ENCODE peak calls at places on chromosome 17, in four cellular contexts. F, Q, V and L are unnamed samples.

GRCh38 chr17:6475411-6475810 is 31.2 kb downstream of the PIMREG start:
- DNase-seq in F (no peak), V (no peak), Q (peak), L (no peak)

GRCh38 chr17:74749262-74750038 is 1.0 kb downstream of the NHERF1 start:
- DNase-seq in F (no peak), V (no peak), Q (no peak), L (peak)

GRCh38 chr17:79944821-79945391 is 90.8 kb downstream of the TBC1D16 start:
- DNase-seq in Q (no peak), V (no peak), F (no peak), L (no peak)

GRCh38 chr17:21313320-21313719 is 28.8 kb downstream of the MAP2K3 start:
- DNase-seq in V (no peak), F (no peak), Q (no peak), L (no peak)

GRCh38 chr17:19769946-19770652 is 22.0 kb upstream of the ALDH3A1 start:
- DNase-seq in Q (peak), F (no peak), V (peak), L (peak)

GRCh38 chr17:50013079-50013478 is 18.1 kb upstream of the DLX3 start:
- DNase-seq in F (no peak), Q (no peak), V (no peak), L (no peak)

GRCh38 chr17:44829558-44830358 is at the start of gene GJC1:
- DNase-seq in Q (no peak), V (peak), F (peak), L (peak)

GRCh38 chr17:65167581-65167980 is 30.4 kb downstream of the RGS9 start:
- DNase-seq in V (no peak), F (no peak), Q (no peak), L (no peak)

GRCh38 chr17:61495161-61495857 is 43.1 kb downstream of the TBX4 start:
- DNase-seq in F (no peak), Q (peak), V (no peak), L (peak)

GRCh38 chr17:39196820-39197331 is 593 bp downstream of the CACNB1 start:
- DNase-seq in F (no peak), Q (no peak), V (peak), L (no peak)

GRCh38 chr17:48160177-48160967 is 52.8 kb downstream of the SNX11 start:
- DNase-seq in Q (no peak), F (no peak), V (peak), L (no peak)

GRCh38 chr17:48161127-48161905 is 53.8 kb downstream of the SNX11 start:
- DNase-seq in V (no peak), Q (no peak), F (no peak), L (no peak)

GRCh38 chr17:48163809-48164208 is 56.2 kb downstream of the SNX11 start:
- DNase-seq in V (no peak), F (no peak), Q (no peak), L (no peak)

GRCh38 chr17:48162305-48162934 is 54.9 kb downstream of the SNX11 start:
- DNase-seq in F (no peak), Q (no peak), V (no peak), L (no peak)

GRCh38 chr17:48162946-48163506 is 55.5 kb downstream of the SNX11 start:
- DNase-seq in Q (no peak), V (no peak), F (no peak), L (peak)
- H3K4me3 ChIP-seq in Q (no peak), V (no peak), F (no peak), L (no peak)

DNA sequence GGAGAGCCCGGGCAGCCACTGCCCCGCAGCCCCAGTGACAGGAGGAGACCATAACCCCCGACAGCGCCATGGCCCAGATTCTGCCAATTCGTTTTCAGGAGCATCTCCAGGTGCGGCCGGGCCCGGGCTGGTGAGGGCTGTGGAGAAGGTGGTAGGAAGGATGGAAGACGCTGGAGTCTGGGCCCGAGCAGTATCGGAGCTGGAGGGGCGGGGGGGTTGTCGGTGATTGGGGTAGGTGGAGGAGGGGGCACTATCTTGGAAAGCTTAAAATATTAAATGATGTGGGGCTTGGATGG is 317 bp downstream of the CLTC start:
- DNase-seq in F (no peak), V (no peak), Q (no peak), L (no peak)
- H4K91ac ChIP-seq in F (peak), V (peak), Q (peak), L (peak)

DNA sequence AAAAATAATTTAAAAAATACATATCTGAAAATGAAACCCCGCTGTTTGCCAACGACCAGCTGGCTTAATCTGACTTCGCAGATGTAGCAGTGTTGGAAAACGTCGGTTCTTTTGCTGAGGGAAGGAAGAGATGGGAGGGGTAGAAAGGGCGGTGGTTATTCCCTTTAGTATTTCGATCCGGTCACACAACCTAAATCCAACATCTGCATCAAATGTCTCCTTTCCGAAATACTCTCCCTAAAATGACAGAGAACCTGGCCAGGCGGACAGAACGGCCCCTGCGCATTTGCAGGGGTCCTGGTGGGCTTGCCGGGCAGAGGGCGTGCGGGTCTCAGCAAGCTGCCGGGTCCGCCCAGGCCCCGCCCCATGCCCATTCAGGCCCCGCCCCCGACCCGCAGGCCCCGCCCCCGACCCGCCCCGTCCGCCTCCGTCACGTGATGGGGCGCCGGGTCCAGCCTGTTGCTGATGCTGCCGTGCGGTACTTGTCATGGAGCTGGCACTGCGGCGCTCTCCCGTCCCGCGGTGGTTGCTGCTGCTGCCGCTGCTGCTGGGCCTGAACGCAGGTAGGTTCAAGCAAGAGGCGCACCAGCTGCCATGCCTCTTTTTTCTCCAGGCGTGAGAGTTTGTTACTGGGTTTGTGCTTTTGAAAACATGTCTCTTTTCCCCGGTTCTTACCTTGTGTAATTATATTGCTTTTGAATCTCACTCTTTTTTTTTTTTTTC is at the start of gene SCPEP1:
- DNase-seq in Q (peak), F (peak), V (peak), L (peak)
- H3K4ac ChIP-seq in Q (peak), F (no peak), V (no peak), L (no peak)

DNA sequence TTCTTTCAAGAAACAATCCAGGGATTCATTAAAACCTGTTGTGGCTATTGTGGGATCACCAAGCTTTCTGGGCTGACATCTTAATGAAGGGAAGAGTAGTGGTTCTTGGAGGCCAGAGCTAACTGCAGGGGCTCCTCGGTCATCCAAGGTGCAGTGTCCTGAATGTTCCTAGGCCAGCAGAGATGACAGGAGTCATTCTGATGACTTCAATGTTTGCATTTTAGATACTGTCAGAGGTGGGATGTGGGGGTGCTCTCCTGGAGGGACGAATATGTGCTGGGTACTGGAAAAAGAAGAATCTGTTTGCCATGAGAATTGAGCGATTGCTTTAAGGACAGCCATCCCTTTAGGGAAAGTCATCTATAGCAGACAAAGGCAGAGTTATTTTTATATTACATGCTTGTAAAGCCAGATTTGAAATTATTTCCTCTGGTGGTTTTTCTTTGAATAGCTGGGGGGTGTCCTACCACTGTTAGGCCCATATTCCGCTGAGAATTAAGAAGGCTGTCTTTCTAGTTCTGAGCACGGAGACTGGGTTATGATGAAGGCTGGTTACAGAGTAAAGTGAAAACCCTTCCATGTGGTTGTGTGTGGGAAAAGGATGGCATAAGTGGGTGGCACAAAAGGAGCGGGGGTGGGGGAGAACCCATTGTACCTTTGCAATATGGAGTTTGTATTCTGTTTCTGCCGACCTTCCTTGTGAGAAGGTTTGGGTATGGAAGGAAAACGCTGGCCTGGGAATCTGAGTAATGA is 7.4 kb downstream of the HLF start:
- DNase-seq in V (no peak), Q (no peak), F (no peak), L (no peak)
- H3K4me3 ChIP-seq in V (no peak), Q (no peak), F (no peak), L (no peak)